ENCODE peak calls at places on chromosomes 16 and 17, in four cellular contexts. One of them, this sample, is unnamed.

GRCh38 chr16:12546918-12547607 is 256.6 kb downstream of the CPPED1 start:
- DNase-seq in fibroblast of pulmonary artery: no peak
- DNase-seq in A549: no peak
- DNase-seq in GM23338: no peak
- DNase-seq in this sample: no peak

GRCh38 chr17:82204831-82205719 is 7.6 kb downstream of the CCDC57 start:
- DNase-seq in A549: peak
- DNase-seq in GM23338: no peak
- DNase-seq in fibroblast of pulmonary artery: peak
- DNase-seq in this sample: peak

GRCh38 chr17:66711936-66712335 is 123.0 kb upstream of the CACNG5 start:
- DNase-seq in fibroblast of pulmonary artery: no peak
- DNase-seq in GM23338: peak
- DNase-seq in A549: no peak
- DNase-seq in this sample: peak

GRCh38 chr17:76935331-76935730 is 67.1 kb downstream of the MGAT5B start:
- DNase-seq in GM23338: no peak
- DNase-seq in fibroblast of pulmonary artery: peak
- DNase-seq in A549: no peak
- DNase-seq in this sample: no peak

GRCh38 chr17:38891441-38891840 is 21.6 kb downstream of the LASP1 start:
- DNase-seq in A549: no peak
- DNase-seq in fibroblast of pulmonary artery: no peak
- DNase-seq in GM23338: no peak
- DNase-seq in this sample: no peak

GRCh38 chr17:59826741-59827453 is 65.8 kb downstream of the TUBD1 start:
- DNase-seq in GM23338: no peak
- DNase-seq in fibroblast of pulmonary artery: no peak
- DNase-seq in A549: no peak
- DNase-seq in this sample: no peak

GRCh38 chr16:67490330-67491096 is 7.2 kb upstream of the AGRP start:
- DNase-seq in A549: no peak
- DNase-seq in GM23338: no peak
- DNase-seq in fibroblast of pulmonary artery: peak
- DNase-seq in this sample: no peak

GRCh38 chr17:79145548-79145947 is 70.9 kb downstream of the ENGASE start:
- DNase-seq in GM23338: no peak
- DNase-seq in A549: no peak
- DNase-seq in fibroblast of pulmonary artery: no peak
- DNase-seq in this sample: no peak

GRCh38 chr16:27840311-27841060 is 223.0 kb downstream of the GSG1L start:
- DNase-seq in GM23338: no peak
- DNase-seq in fibroblast of pulmonary artery: no peak
- DNase-seq in A549: no peak
- DNase-seq in this sample: no peak

GRCh38 chr16:66523861-66524354 is 26.0 kb downstream of the TK2 start:
- DNase-seq in GM23338: no peak
- DNase-seq in fibroblast of pulmonary artery: peak
- DNase-seq in A549: no peak
- DNase-seq in this sample: no peak

GRCh38 chr16:66097746-66098145 is 268.7 kb upstream of the CDH5 start:
- DNase-seq in A549: no peak
- DNase-seq in GM23338: no peak
- DNase-seq in fibroblast of pulmonary artery: no peak
- DNase-seq in this sample: no peak

GRCh38 chr16:17476414-17477259 is 5.9 kb upstream of the XYLT1 start:
- DNase-seq in A549: peak
- DNase-seq in fibroblast of pulmonary artery: peak
- DNase-seq in GM23338: peak
- DNase-seq in this sample: peak

GRCh38 chr17:49362723-49363117 is 670 bp upstream of the ZNF652 start:
- DNase-seq in GM23338: no peak
- DNase-seq in fibroblast of pulmonary artery: no peak
- DNase-seq in A549: peak
- DNase-seq in this sample: no peak

GRCh38 chr17:282000-282911 is 70.4 kb downstream of the RPH3AL start:
- DNase-seq in fibroblast of pulmonary artery: no peak
- DNase-seq in GM23338: no peak
- DNase-seq in A549: no peak
- DNase-seq in this sample: no peak

GRCh38 chr16:53369921-53370320 is 64.3 kb upstream of the RBL2 start:
- DNase-seq in A549: no peak
- DNase-seq in GM23338: no peak
- DNase-seq in fibroblast of pulmonary artery: peak
- DNase-seq in this sample: no peak

GRCh38 chr16:70396209-70396904 is 42.5 kb downstream of the ST3GAL2 start:
- DNase-seq in GM23338: no peak
- DNase-seq in A549: no peak
- DNase-seq in fibroblast of pulmonary artery: no peak
- DNase-seq in this sample: no peak

GRCh38 chr17:46964315-46965265 is 14.5 kb downstream of the RPRML start:
- DNase-seq in fibroblast of pulmonary artery: peak
- DNase-seq in A549: no peak
- DNase-seq in GM23338: peak
- DNase-seq in this sample: no peak

GRCh38 chr16:84193480-84193879 is 2.5 kb downstream of the ADAD2 start:
- DNase-seq in fibroblast of pulmonary artery: no peak
- DNase-seq in GM23338: no peak
- DNase-seq in A549: no peak
- DNase-seq in this sample: no peak

GRCh38 chr16:56332464-56333079 is 92.8 kb downstream of the AMFR start:
- DNase-seq in GM23338: peak
- DNase-seq in fibroblast of pulmonary artery: peak
- DNase-seq in A549: peak
- DNase-seq in this sample: peak

GRCh38 chr17:13921841-13922776 is 147.2 kb upstream of the COX10 start:
- DNase-seq in fibroblast of pulmonary artery: no peak
- DNase-seq in GM23338: peak
- DNase-seq in A549: no peak
- DNase-seq in this sample: no peak

GRCh38 chr17:40450175-40450574 is 6.9 kb downstream of the IGFBP4 start:
- DNase-seq in A549: peak
- DNase-seq in fibroblast of pulmonary artery: peak
- DNase-seq in GM23338: peak
- DNase-seq in this sample: peak

GRCh38 chr17:81386646-81387234 is 8.5 kb upstream of the BAHCC1 start:
- DNase-seq in A549: no peak
- DNase-seq in fibroblast of pulmonary artery: no peak
- DNase-seq in GM23338: peak
- DNase-seq in this sample: no peak

GRCh38 chr17:78529871-78530670 is 47.1 kb downstream of the DNAH17 start:
- DNase-seq in fibroblast of pulmonary artery: no peak
- DNase-seq in GM23338: no peak
- DNase-seq in A549: no peak
- DNase-seq in this sample: no peak

GRCh38 chr17:77242118-77242800 is 101.5 kb downstream of the SEC14L1 start:
- DNase-seq in GM23338: no peak
- DNase-seq in fibroblast of pulmonary artery: no peak
- DNase-seq in A549: no peak
- DNase-seq in this sample: no peak

GRCh38 chr16:1920727-1921155 is 2.5 kb upstream of the HS3ST6 start:
- DNase-seq in A549: no peak
- DNase-seq in fibroblast of pulmonary artery: no peak
- DNase-seq in GM23338: peak
- DNase-seq in this sample: peak

GRCh38 chr16:13909872-13910303 is 10.1 kb upstream of the ERCC4 start:
- DNase-seq in GM23338: no peak
- DNase-seq in A549: no peak
- DNase-seq in fibroblast of pulmonary artery: peak
- DNase-seq in this sample: peak

GRCh38 chr17:38403491-38403890 is 24.8 kb upstream of the ARHGAP23 start:
- DNase-seq in GM23338: peak
- DNase-seq in fibroblast of pulmonary artery: peak
- DNase-seq in A549: no peak
- DNase-seq in this sample: no peak

GRCh38 chr17:77155125-77155524 is 14.4 kb downstream of the SEC14L1 start:
- DNase-seq in fibroblast of pulmonary artery: no peak
- DNase-seq in A549: no peak
- DNase-seq in GM23338: no peak
- DNase-seq in this sample: no peak

GRCh38 chr16:84925092-84925772 is 86.1 kb downstream of the ZDHHC7 start:
- DNase-seq in A549: peak
- DNase-seq in fibroblast of pulmonary artery: no peak
- DNase-seq in GM23338: peak
- DNase-seq in this sample: peak

GRCh38 chr17:81043725-81044427 is 8.9 kb downstream of the BAIAP2 start:
- DNase-seq in A549: peak
- DNase-seq in GM23338: peak
- DNase-seq in fibroblast of pulmonary artery: no peak
- DNase-seq in this sample: peak

GRCh38 chr17:65627892-65628622 is 66.6 kb upstream of the AXIN2 start:
- DNase-seq in GM23338: no peak
- DNase-seq in A549: peak
- DNase-seq in fibroblast of pulmonary artery: peak
- DNase-seq in this sample: peak

GRCh38 chr17:78824240-78824639 is 16.4 kb downstream of the USP36 start:
- DNase-seq in A549: no peak
- DNase-seq in GM23338: no peak
- DNase-seq in fibroblast of pulmonary artery: no peak
- DNase-seq in this sample: no peak

DNA sequence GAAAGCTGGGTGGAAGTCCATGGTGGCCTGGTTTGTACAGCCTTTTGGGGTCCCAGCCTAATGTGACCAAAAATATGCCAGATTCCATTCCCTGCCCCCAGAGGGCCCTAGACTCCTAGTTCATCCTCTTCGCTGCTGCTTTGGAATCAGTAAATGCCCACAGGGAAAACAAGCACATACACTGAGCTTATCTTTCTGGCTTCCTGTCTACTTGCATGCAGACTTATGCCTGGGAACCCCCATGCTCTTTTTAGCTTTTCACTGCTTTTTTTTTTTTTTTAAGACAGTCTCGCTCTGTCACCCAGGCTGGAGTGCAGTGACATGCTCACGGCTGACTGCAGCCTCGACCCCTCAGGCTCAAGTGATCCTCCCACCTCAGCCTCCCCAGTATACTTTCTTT is 6.2 kb upstream of the CD300LG start:
- DNase-seq in A549: peak
- DNase-seq in GM23338: peak
- DNase-seq in fibroblast of pulmonary artery: peak
- DNase-seq in this sample: peak
- TF ChIP-seq CTCF in A549: peak
- TF ChIP-seq CTCF in GM23338: peak
- TF ChIP-seq CTCF in fibroblast of pulmonary artery: peak
- TF ChIP-seq CTCF in this sample: peak

GRCh38 chr17:51588063-51588462 is 327.7 kb downstream of the UTP18 start:
- DNase-seq in fibroblast of pulmonary artery: no peak
- DNase-seq in GM23338: no peak
- DNase-seq in A549: no peak
- DNase-seq in this sample: no peak

GRCh38 chr17:51590071-51590470 is 329.7 kb downstream of the UTP18 start:
- DNase-seq in GM23338: no peak
- DNase-seq in fibroblast of pulmonary artery: no peak
- DNase-seq in A549: no peak
- DNase-seq in this sample: no peak

GRCh38 chr17:51580869-51581268 is 320.5 kb downstream of the UTP18 start:
- DNase-seq in fibroblast of pulmonary artery: no peak
- DNase-seq in GM23338: no peak
- DNase-seq in A549: no peak
- DNase-seq in this sample: no peak

DNA sequence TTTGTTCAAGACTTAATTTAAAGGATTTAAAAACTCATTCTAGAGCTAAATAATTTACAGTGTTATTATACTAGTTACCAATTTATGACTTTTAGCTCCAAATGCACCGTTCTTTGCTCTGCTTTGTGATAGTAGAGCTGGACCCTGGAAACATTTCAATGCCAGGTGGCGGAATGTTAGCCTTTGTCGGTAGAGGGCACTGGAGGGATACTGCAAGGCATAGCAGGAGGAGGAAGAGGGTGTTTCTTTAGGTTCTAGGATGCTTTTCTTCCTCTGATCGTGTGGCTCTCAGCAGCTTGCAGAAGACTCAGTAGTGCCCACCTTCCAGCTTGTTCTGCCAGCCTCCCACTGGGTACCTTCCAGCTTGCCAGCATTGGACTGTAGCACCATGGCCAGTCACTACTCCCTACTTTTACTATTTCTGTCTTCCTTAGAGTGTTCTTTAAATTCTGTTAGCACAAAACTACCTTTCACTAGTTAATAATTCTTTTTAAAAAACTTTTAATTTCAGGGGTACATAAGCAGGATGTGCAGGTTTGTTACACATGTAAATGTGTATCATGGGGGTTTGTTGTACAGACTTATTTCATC is 325.3 kb downstream of the UTP18 start:
- DNase-seq in fibroblast of pulmonary artery: no peak
- DNase-seq in GM23338: peak
- DNase-seq in A549: peak
- DNase-seq in this sample: peak
- TF ChIP-seq CTCF in fibroblast of pulmonary artery: no peak
- TF ChIP-seq CTCF in GM23338: peak
- TF ChIP-seq CTCF in A549: peak
- TF ChIP-seq CTCF in this sample: peak

GRCh38 chr17:7888184-7888920 is at the start of gene CHD3:
- DNase-seq in A549: no peak
- DNase-seq in fibroblast of pulmonary artery: peak
- DNase-seq in GM23338: peak
- DNase-seq in this sample: peak
- TF ChIP-seq CTCF in A549: no peak
- TF ChIP-seq CTCF in fibroblast of pulmonary artery: no peak
- TF ChIP-seq CTCF in GM23338: no peak
- TF ChIP-seq CTCF in this sample: no peak

DNA sequence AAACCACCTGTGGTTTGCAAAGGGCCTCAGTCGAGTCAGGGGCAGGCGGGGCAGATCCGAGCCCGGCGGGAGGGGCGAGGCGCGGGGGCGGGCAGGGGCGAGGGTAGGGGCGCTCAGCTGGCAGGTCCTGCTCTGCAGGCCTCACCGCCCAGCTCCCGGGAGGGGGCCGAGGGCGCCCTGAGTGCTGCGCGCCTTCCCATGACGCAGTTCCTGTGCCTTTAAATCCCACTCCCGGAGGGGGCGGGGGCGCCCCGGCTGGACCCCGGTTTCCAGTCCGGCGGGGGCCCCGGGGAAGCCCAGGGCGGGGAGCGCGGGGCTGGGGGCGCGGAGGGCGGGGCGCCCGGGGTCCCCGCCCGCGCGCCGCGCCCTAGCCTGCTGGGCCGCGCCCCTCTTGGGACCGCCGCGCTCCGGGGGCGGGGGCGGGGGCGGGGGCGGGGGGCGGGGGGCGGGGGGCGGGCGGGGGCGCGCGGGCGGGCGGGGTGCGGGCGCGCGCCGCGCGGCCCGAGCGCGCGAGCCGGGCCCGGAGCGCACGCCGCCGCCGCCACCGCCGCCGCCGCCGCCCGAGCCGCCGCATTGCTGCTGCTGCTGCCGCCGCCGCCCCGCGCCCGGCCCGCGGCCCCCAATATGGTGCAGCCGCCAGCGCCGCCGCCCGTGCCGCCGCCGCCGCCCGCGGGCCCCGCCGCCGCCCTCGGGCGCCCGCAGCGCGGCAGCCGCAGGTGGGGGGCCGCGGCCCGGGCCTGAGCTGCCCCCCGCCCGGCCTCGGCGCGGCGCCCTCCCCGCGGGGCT is at the start of gene JPH3:
- DNase-seq in GM23338: peak
- DNase-seq in A549: no peak
- DNase-seq in fibroblast of pulmonary artery: no peak
- DNase-seq in this sample: peak
- TF ChIP-seq CTCF in GM23338: no peak
- TF ChIP-seq CTCF in A549: no peak
- TF ChIP-seq CTCF in fibroblast of pulmonary artery: no peak
- TF ChIP-seq CTCF in this sample: no peak